ENCODE peak calls at places on chromosomes 3 and 15, in seven cellular contexts. A is stimulated activated CD8-positive, alpha-beta memory T cell treated with anti-CD3 and anti-CD28 coated beads, Interleukin-15, amount 100 ng/mL, for 24 hours; G is HS-5; S is T-cell; C is neural crest cell; H is progenitor cell of endocrine pancreas; V is midbrain. X is an unnamed sample.

GRCh38 chr15:35450492-35450891 is 95.5 kb downstream of the DPH6 start:
- DNase-seq in A (no peak), G (peak; percentile 67), S (no peak), C (no peak), H (no peak), V (no peak), X (peak; percentile 48)

GRCh38 chr3:179811321-179812095 is 158.7 kb downstream of the USP13 start:
- DNase-seq in A (no peak), G (peak; percentile 45), S (no peak), C (peak; percentile 39), H (peak; percentile 15), V (peak; percentile 76), X (peak; percentile 49)

GRCh38 chr15:91593081-91593480 is 260.4 kb upstream of the SLCO3A1 start:
- DNase-seq in A (no peak), G (peak; percentile 30), S (no peak), C (no peak), H (no peak), V (no peak), X (peak; percentile 12)

GRCh38 chr3:10926831-10927521 is 65.6 kb upstream of the SLC6A1 start:
- DNase-seq in A (no peak), G (no peak), S (no peak), C (no peak), H (no peak), V (no peak), X (no peak)

GRCh38 chr3:53274938-53275666 is 19.3 kb upstream of the TKT start:
- DNase-seq in A (no peak), G (no peak), S (peak; percentile 41), C (no peak), H (no peak), V (no peak), X (no peak)

GRCh38 chr3:14306167-14306566 is 96.2 kb upstream of the SLC6A6 start:
- DNase-seq in A (no peak), G (no peak), S (no peak), C (no peak), H (no peak), V (no peak), X (no peak)

GRCh38 chr3:94226058-94226457 is 163.2 kb downstream of the NSUN3 start:
- DNase-seq in A (no peak), G (peak; percentile 73), S (no peak), C (no peak), H (no peak), V (no peak), X (peak; percentile 69)

GRCh38 chr3:177571271-177571972 is 374.1 kb upstream of the TBL1XR1 start:
- DNase-seq in A (no peak), G (no peak), S (no peak), C (no peak), H (no peak), V (no peak), X (no peak)

X was measured in epithelial cell of prostate.